ENCODE peak calls at places on chromosome 6, in four cellular contexts. One of them, this sample, is unnamed.
A peak's percentile ranks its signal among the peaks of the same experiment; 100 is the strongest.

GRCh38 chr6:156423829-156424228 is 353.3 kb upstream of the ARID1B start:
- DNase-seq in EL: no peak
- DNase-seq in DMS53: no peak
- DNase-seq in iPS DF 6.9: no peak
- DNase-seq in this sample: no peak

GRCh38 chr6:79426625-79427278 is 110.5 kb downstream of the LCA5 start:
- DNase-seq in EL: no peak
- DNase-seq in DMS53: no peak
- DNase-seq in iPS DF 6.9: no peak
- DNase-seq in this sample: no peak

GRCh38 chr6:85551264-85551663 is 42.4 kb downstream of the SNX14 start:
- DNase-seq in EL: no peak
- DNase-seq in DMS53: no peak
- DNase-seq in iPS DF 6.9: no peak
- DNase-seq in this sample: no peak

GRCh38 chr6:72589096-72589495 is 32.8 kb upstream of the KCNQ5 start:
- DNase-seq in EL: no peak
- DNase-seq in DMS53: no peak
- DNase-seq in iPS DF 6.9: no peak
- DNase-seq in this sample: no peak

GRCh38 chr6:132357120-132357519 is 44.2 kb downstream of the MOXD1 start:
- DNase-seq in EL: peak; percentile 40
- DNase-seq in DMS53: peak; percentile 3
- DNase-seq in iPS DF 6.9: no peak
- DNase-seq in this sample: peak; percentile 85

GRCh38 chr6:28643017-28643740 is 117.5 kb downstream of the GPX5 start:
- DNase-seq in EL: peak; percentile 87
- DNase-seq in DMS53: peak; percentile 54
- DNase-seq in iPS DF 6.9: no peak
- DNase-seq in this sample: peak; percentile 80

GRCh38 chr6:4665489-4666417 is 110.5 kb upstream of the CDYL start:
- DNase-seq in EL: no peak
- DNase-seq in DMS53: no peak
- DNase-seq in iPS DF 6.9: no peak
- DNase-seq in this sample: no peak

GRCh38 chr6:46648869-46649488 is 3.6 kb downstream of the CYP39A1 start:
- DNase-seq in EL: no peak
- DNase-seq in DMS53: peak; percentile 90
- DNase-seq in iPS DF 6.9: no peak
- DNase-seq in this sample: peak; percentile 41

GRCh38 chr6:1576711-1577110 is 33.0 kb upstream of the FOXC1 start:
- DNase-seq in EL: no peak
- DNase-seq in DMS53: no peak
- DNase-seq in iPS DF 6.9: no peak
- DNase-seq in this sample: no peak

GRCh38 chr6:139027620-139028182 is 844 bp upstream of the ABRACL start:
- DNase-seq in EL: peak; percentile 67
- DNase-seq in DMS53: peak; percentile 82
- DNase-seq in iPS DF 6.9: no peak
- DNase-seq in this sample: no peak

GRCh38 chr6:90233994-90234393 is 62.6 kb downstream of the BACH2 start:
- DNase-seq in EL: no peak
- DNase-seq in DMS53: no peak
- DNase-seq in iPS DF 6.9: no peak
- DNase-seq in this sample: no peak

GRCh38 chr6:55456016-55456415 is 123.0 kb downstream of the HMGCLL1 start:
- DNase-seq in EL: no peak
- DNase-seq in DMS53: no peak
- DNase-seq in iPS DF 6.9: no peak
- DNase-seq in this sample: no peak

GRCh38 chr6:142304241-142304640 is 2.4 kb downstream of the ADGRG6 start:
- DNase-seq in EL: no peak
- DNase-seq in DMS53: no peak
- DNase-seq in iPS DF 6.9: no peak
- DNase-seq in this sample: no peak

GRCh38 chr6:13262302-13263006 is 65.9 kb downstream of the TBC1D7 start:
- DNase-seq in EL: peak; percentile 42
- DNase-seq in DMS53: no peak
- DNase-seq in iPS DF 6.9: no peak
- DNase-seq in this sample: peak; percentile 31

GRCh38 chr6:129655334-129655733 is 54.6 kb downstream of the ARHGAP18 start:
- DNase-seq in EL: no peak
- DNase-seq in DMS53: no peak
- DNase-seq in iPS DF 6.9: no peak
- DNase-seq in this sample: no peak

GRCh38 chr6:49692534-49692933 is 20.8 kb downstream of the CRISP2 start:
- DNase-seq in EL: no peak
- DNase-seq in DMS53: no peak
- DNase-seq in iPS DF 6.9: no peak
- DNase-seq in this sample: no peak

GRCh38 chr6:26107935-26108334 is 20.7 kb downstream of the HFE start:
- DNase-seq in EL: no peak
- DNase-seq in DMS53: no peak
- DNase-seq in iPS DF 6.9: no peak
- DNase-seq in this sample: no peak

GRCh38 chr6:137536104-137536773 is 42.0 kb upstream of the OLIG3 start:
- DNase-seq in EL: no peak
- DNase-seq in DMS53: no peak
- DNase-seq in iPS DF 6.9: no peak
- DNase-seq in this sample: no peak

GRCh38 chr6:128847481-128848168 is 35.3 kb upstream of the LAMA2 start:
- DNase-seq in EL: no peak
- DNase-seq in DMS53: no peak
- DNase-seq in iPS DF 6.9: no peak
- DNase-seq in this sample: no peak

GRCh38 chr6:73225396-73225795 is at the start of gene KHDC1L:
- DNase-seq in EL: no peak
- DNase-seq in DMS53: no peak
- DNase-seq in iPS DF 6.9: no peak
- DNase-seq in this sample: no peak

GRCh38 chr6:125048274-125048673 is 86.0 kb downstream of the RNF217 start:
- DNase-seq in EL: no peak
- DNase-seq in DMS53: no peak
- DNase-seq in iPS DF 6.9: no peak
- DNase-seq in this sample: no peak

GRCh38 chr6:15036690-15037245 is 209.1 kb upstream of the JARID2 start:
- DNase-seq in EL: no peak
- DNase-seq in DMS53: peak; percentile 91
- DNase-seq in iPS DF 6.9: no peak
- DNase-seq in this sample: no peak

GRCh38 chr6:150033197-150033771 is 8.0 kb upstream of the RAET1L start:
- DNase-seq in EL: no peak
- DNase-seq in DMS53: no peak
- DNase-seq in iPS DF 6.9: no peak
- DNase-seq in this sample: no peak

GRCh38 chr6:109237082-109237985 is 142.0 kb downstream of the CEP57L1 start:
- DNase-seq in EL: peak; percentile 43
- DNase-seq in DMS53: peak; percentile 10
- DNase-seq in iPS DF 6.9: no peak
- DNase-seq in this sample: peak; percentile 70

GRCh38 chr6:111591370-111591900 is 14.2 kb downstream of the TRAF3IP2 start:
- DNase-seq in EL: peak; percentile 100
- DNase-seq in DMS53: no peak
- DNase-seq in iPS DF 6.9: no peak
- DNase-seq in this sample: peak; percentile 98

GRCh38 chr6:89116702-89117101 is 1.2 kb downstream of the SRSF12 start:
- DNase-seq in EL: no peak
- DNase-seq in DMS53: no peak
- DNase-seq in iPS DF 6.9: no peak
- DNase-seq in this sample: no peak

GRCh38 chr6:33206027-33206863 is 1.8 kb downstream of the HSD17B8 start:
- DNase-seq in EL: peak; percentile 51
- DNase-seq in DMS53: no peak
- DNase-seq in iPS DF 6.9: no peak
- DNase-seq in this sample: no peak